ENCODE peak calls at places on chromosome 15, in five cellular contexts. W is HepG2, M is GM12878, S is WTC11, Y is K562. R is an unnamed sample.

GRCh38 chr15:101326462-101327146 is 31.6 kb upstream of the SNRPA1 start:
- DNase-seq in M (no peak), S (no peak), W (no peak), Y (no peak), R (no peak)

GRCh38 chr15:87681054-87681453 is 575.5 kb downstream of the NTRK3 start:
- DNase-seq in Y (no peak), M (no peak), W (no peak), S (no peak), R (no peak)

GRCh38 chr15:73518180-73518862 is 75.4 kb downstream of the REC114 start:
- DNase-seq in Y (no peak), M (no peak), W (no peak), S (peak; percentile 31), R (no peak)

GRCh38 chr15:43534897-43535296 is 17.5 kb downstream of the MAP1A start:
- DNase-seq in W (no peak), M (no peak), Y (no peak), S (no peak), R (no peak)

GRCh38 chr15:56088389-56088788 is 95.0 kb upstream of the NEDD4 start:
- DNase-seq in Y (no peak), M (no peak), W (no peak), S (no peak), R (no peak)

GRCh38 chr15:61489571-61489970 is 260.5 kb upstream of the RORA start:
- DNase-seq in W (no peak), S (no peak), M (no peak), Y (no peak), R (no peak)

GRCh38 chr15:74815121-74815933 is 2.7 kb downstream of the LMAN1L start:
- DNase-seq in S (no peak), M (no peak), Y (no peak), W (no peak), R (no peak)

GRCh38 chr15:59256538-59256937 is 49.9 kb downstream of the LDHAL6B start:
- DNase-seq in S (no peak), M (no peak), Y (no peak), W (no peak), R (no peak)

GRCh38 chr15:34651962-34652725 is 68.7 kb upstream of the GOLGA8B start:
- DNase-seq in M (no peak), W (no peak), Y (no peak), S (no peak), R (no peak)
- TF ChIP-seq USF2 in M (no peak), W (no peak), Y (no peak), S (no peak), R (no peak)

GRCh38 chr15:57519806-57520205 is 71.9 kb upstream of the MYZAP start:
- DNase-seq in S (no peak), W (no peak), Y (no peak), M (no peak), R (no peak)

GRCh38 chr15:57516327-57517026 is 75.2 kb upstream of the MYZAP start:
- DNase-seq in W (no peak), S (no peak), Y (no peak), M (no peak), R (no peak)

GRCh38 chr15:57517027-57517671 is 74.6 kb upstream of the MYZAP start:
- DNase-seq in M (no peak), S (no peak), Y (no peak), W (no peak), R (no peak)

GRCh38 chr15:57521503-57521902 is 70.2 kb upstream of the MYZAP start:
- DNase-seq in M (no peak), S (no peak), Y (no peak), W (no peak), R (no peak)

GRCh38 chr15:57518779-57519410 is 72.8 kb upstream of the MYZAP start:
- DNase-seq in M (no peak), W (no peak), Y (no peak), S (no peak), R (no peak)
- TF ChIP-seq USF2 in M (no peak), W (no peak), Y (no peak), S (no peak), R (no peak)

GRCh38 chr15:28456476-28457395 is 76.0 kb downstream of the GOLGA8G start:
- DNase-seq in S (peak; percentile 39), M (no peak), Y (no peak), W (no peak), R (peak; percentile 0)
- TF ChIP-seq USF2 in S (no peak), M (no peak), Y (no peak), W (no peak), R (no peak)

DNA sequence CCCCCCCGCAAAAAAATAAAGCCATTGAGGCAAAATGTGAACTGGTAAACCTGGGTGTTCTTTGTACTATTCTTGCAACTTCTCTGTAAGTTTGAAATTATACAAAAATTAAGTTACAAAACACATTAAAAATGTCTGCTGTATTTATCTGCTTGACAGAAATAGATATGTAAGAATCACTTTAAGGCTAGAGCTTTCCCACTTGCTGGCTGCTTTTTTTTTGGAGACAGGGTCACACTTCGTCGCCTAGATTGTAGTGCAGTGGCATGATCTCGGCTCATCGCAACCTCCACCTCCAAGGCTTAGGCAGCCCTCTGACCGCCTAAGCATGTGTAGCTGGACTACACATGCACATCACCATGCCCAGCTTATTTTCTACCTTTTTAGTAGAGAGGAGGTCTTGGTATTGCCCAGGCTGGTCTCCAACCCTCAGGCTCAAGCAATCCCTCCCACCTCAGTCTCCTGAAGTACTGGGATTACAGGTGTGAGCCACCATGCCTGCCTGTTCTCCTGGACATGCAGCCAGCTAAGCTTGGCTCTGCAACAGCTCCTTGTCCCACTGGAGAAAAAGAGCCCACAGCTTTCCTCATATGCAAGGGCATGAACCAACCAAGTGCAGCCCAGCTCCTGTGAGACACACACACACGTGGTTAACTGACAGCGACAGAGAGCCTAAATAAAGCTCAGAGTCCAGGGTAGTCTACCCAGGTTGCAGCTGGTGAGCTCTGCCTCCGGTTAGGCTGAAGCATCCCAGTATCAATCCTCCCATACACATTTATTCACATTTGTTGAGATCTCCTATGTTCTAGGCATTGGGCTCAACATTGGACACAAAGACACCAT is 4.5 kb downstream of the RPS17 start:
- DNase-seq in S (no peak), M (no peak), W (peak; percentile 58), Y (no peak), R (no peak)
- TF ChIP-seq USF2 in S (no peak), M (no peak), W (no peak), Y (no peak), R (no peak)

DNA sequence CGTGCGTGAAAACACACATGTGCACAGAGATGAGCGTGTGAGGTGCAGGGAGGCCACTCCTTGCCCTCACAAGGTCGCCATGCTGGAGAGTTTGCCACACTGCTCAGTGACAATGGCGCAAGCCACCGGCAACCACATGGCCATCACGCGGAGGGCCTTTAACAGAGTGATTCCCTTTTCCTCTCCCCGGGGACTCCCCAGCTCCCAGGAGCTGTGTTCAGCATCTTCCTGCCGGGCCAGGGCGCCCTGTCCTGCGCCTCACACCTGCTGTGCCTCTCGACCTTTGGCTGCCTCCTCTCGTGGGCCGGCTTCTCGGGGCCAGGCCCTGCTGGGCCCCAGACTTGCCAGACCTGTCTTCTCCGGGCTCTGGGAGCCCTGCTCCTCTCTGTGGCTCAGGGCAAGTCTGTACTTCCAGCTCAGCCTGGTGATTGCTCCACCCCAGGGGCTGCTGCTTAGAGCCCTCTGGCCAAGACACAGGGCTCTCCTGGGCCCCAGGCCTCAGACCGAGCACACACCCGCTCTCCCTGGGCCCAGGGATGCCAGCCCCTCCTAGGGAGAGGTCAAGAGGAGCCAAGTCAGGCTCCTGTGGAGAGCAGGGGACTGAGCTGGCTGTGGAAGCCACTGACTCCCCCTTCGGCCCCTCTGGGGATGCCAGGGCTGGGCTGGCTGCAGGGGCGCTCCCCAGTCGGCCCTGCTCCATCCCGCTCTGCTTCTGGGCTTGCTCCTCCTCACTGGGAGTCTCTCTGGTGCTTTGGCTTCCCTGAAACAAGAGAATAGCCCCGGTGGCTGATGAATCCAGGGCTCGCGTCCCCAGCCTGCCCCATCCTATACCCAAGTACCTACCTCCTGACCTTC is 5.6 kb downstream of the CCDC9B start:
- DNase-seq in W (no peak), Y (no peak), S (no peak), M (no peak), R (no peak)
- TF ChIP-seq USF2 in W (no peak), Y (no peak), S (no peak), M (no peak), R (no peak)

GRCh38 chr15:100245855-100246254 is 95.9 kb downstream of the ADAMTS17 start:
- DNase-seq in Y (no peak), S (no peak), M (no peak), W (no peak), R (no peak)
- TF ChIP-seq USF2 in Y (no peak), S (no peak), M (no peak), W (no peak), R (no peak)

GRCh38 chr15:62570405-62570783 is 405.3 kb upstream of the C2CD4B start:
- DNase-seq in W (no peak), Y (no peak), S (no peak), M (no peak), R (no peak)

GRCh38 chr15:62573856-62574255 is 408.8 kb upstream of the C2CD4B start:
- DNase-seq in S (no peak), Y (no peak), M (no peak), W (no peak), R (no peak)

GRCh38 chr15:62569460-62570404 is 404.6 kb upstream of the C2CD4B start:
- DNase-seq in S (no peak), W (peak; percentile 97), M (no peak), Y (no peak), R (peak; percentile 96)

GRCh38 chr15:62571072-62571471 is 406.0 kb upstream of the C2CD4B start:
- DNase-seq in M (no peak), S (no peak), Y (no peak), W (no peak), R (no peak)

DNA sequence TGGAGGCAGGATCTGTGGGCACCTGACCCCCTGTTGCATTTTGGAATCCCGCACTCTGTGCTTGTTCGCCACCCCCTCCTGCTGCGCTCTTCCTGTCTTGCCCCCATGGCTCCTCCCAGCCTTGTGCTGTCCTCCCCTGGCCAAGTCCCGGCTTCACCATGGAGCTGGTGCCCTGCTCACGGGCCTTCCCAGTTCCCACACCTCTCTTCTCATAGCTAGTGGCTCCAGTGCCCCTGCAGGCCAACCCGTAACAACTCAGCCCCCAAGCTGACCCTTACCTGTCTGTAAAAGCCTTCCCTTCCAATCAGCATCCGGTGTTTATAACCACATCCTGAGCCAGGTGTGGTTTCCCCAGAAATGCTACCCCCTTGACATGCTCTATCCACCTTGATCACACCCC is 407.7 kb upstream of the C2CD4B start:
- DNase-seq in W (peak; percentile 5), S (peak; percentile 54), Y (no peak), M (no peak), R (no peak)
- TF ChIP-seq USF2 in W (no peak), S (peak; percentile 15), Y (no peak), M (no peak), R (no peak)

GRCh38 chr15:99777144-99777543 is 43.9 kb upstream of the LYSMD4 start:
- DNase-seq in Y (no peak), S (no peak), W (no peak), M (no peak), R (no peak)
- TF ChIP-seq USF2 in Y (no peak), S (no peak), W (no peak), M (no peak), R (no peak)

GRCh38 chr15:85094685-85095084 is 113.0 kb downstream of the PDE8A start:
- DNase-seq in Y (no peak), W (no peak), M (no peak), S (no peak), R (peak; percentile 74)
- TF ChIP-seq USF2 in Y (no peak), W (no peak), M (no peak), S (no peak), R (no peak)

R was measured in IMR-90.